ENCODE peak calls at places on chromosomes 16 and 17, in four cellular contexts. One of them, this sample, is unnamed. For H3K36me3, the result is how much of the 10 kb centered on the place peaks cover.

GRCh38 chr16:70162041-70162451 is 11.5 kb upstream of the CLEC18C start:
- DNase-seq in GM23248: peak
- DNase-seq in lung: peak
- DNase-seq in endodermal cell: no peak
- DNase-seq in this sample: no peak

GRCh38 chr16:80692270-80692669 is 112.1 kb downstream of the CDYL2 start:
- DNase-seq in lung: no peak
- DNase-seq in GM23248: no peak
- DNase-seq in endodermal cell: no peak
- DNase-seq in this sample: no peak

GRCh38 chr16:88264641-88265285 is 118.0 kb upstream of the ZNF469 start:
- DNase-seq in endodermal cell: peak
- DNase-seq in GM23248: peak
- DNase-seq in lung: peak
- DNase-seq in this sample: peak

GRCh38 chr17:559699-560378 is 154.8 kb downstream of the VPS53 start:
- DNase-seq in endodermal cell: no peak
- DNase-seq in GM23248: peak
- DNase-seq in lung: peak
- DNase-seq in this sample: peak

GRCh38 chr17:6166492-6167179 is 96.5 kb downstream of the WSCD1 start:
- DNase-seq in endodermal cell: peak
- DNase-seq in lung: no peak
- DNase-seq in GM23248: no peak
- DNase-seq in this sample: no peak

GRCh38 chr17:61635913-61636432 is 45.0 kb upstream of the NACA2 start:
- DNase-seq in lung: no peak
- DNase-seq in endodermal cell: peak
- DNase-seq in GM23248: peak
- DNase-seq in this sample: no peak

GRCh38 chr16:67389911-67390815 is 3.1 kb downstream of the TPPP3 start:
- DNase-seq in endodermal cell: no peak
- DNase-seq in lung: no peak
- DNase-seq in GM23248: no peak
- DNase-seq in this sample: no peak

GRCh38 chr17:48194097-48194550 is 86.6 kb downstream of the SNX11 start:
- DNase-seq in lung: no peak
- DNase-seq in endodermal cell: no peak
- DNase-seq in GM23248: peak
- DNase-seq in this sample: no peak

GRCh38 chr16:6682142-6682811 is 650.4 kb upstream of the RBFOX1 start:
- DNase-seq in lung: no peak
- DNase-seq in GM23248: peak
- DNase-seq in endodermal cell: peak
- DNase-seq in this sample: no peak

GRCh38 chr17:73957564-73957963 is 245.9 kb upstream of the RPL38 start:
- DNase-seq in lung: no peak
- DNase-seq in endodermal cell: peak
- DNase-seq in GM23248: no peak
- DNase-seq in this sample: no peak

GRCh38 chr17:73956169-73956568 is 247.3 kb upstream of the RPL38 start:
- DNase-seq in lung: no peak
- DNase-seq in GM23248: no peak
- DNase-seq in endodermal cell: no peak
- DNase-seq in this sample: no peak

GRCh38 chr17:73956595-73957465 is 246.6 kb upstream of the RPL38 start:
- DNase-seq in GM23248: peak
- DNase-seq in lung: peak
- DNase-seq in endodermal cell: peak
- DNase-seq in this sample: no peak

GRCh38 chr17:73960469-73960868 is 243.0 kb upstream of the RPL38 start:
- DNase-seq in GM23248: no peak
- DNase-seq in endodermal cell: peak
- DNase-seq in lung: no peak
- DNase-seq in this sample: no peak

DNA sequence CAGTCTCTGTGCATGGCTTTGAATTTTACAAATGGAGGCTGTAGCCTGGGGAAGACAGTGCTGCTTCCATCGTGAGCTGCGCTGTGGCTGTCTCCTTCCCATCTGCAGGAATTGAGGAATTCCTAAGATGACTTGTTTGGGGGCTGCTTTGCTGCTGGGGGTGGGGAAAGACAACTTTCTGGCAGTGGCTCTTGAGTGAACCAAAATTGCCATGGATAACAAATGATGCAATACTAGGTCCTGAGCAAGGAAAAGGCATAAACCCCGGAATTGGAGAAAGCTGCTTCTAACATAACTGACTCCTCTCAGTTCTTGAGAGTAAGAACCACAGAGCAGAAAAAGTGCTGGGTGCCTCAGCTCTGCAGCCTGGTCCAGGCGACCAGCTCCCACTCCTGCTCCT is 245.0 kb upstream of the RPL38 start:
- DNase-seq in GM23248: no peak
- DNase-seq in endodermal cell: peak
- DNase-seq in lung: no peak
- DNase-seq in this sample: no peak
- H3K36me3 ChIP-seq in GM23248: under half
- H3K36me3 ChIP-seq in endodermal cell: under half
- H3K36me3 ChIP-seq in lung: under half
- H3K36me3 ChIP-seq in this sample: under half

DNA sequence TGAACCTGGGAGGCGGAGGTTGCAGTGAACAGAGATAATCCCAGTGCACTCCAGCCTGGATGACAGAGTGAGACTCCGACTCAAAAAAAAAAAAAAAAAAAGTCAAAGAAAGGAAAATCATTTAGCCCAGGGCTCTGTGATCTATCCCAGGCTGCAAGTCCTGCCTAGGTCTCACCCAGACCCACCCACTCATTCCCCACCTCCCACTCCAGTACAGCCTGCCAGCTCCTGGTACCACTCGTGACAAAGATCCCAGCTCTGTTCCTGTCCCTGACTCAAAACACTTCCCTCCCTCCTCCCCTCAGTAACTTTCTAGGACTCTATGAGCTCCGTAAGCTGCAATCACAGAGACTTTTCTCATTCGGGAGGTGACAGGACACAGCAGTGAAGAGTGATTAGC is 28.0 kb upstream of the MRPS23 start:
- DNase-seq in GM23248: no peak
- DNase-seq in lung: no peak
- DNase-seq in endodermal cell: no peak
- DNase-seq in this sample: no peak
- H3K36me3 ChIP-seq in GM23248: under half
- H3K36me3 ChIP-seq in lung: under half
- H3K36me3 ChIP-seq in endodermal cell: under half
- H3K36me3 ChIP-seq in this sample: under half

GRCh38 chr17:64564098-64564497 is 57.3 kb downstream of the CEP95 start:
- DNase-seq in endodermal cell: no peak
- DNase-seq in lung: no peak
- DNase-seq in GM23248: no peak
- DNase-seq in this sample: no peak

GRCh38 chr17:64565563-64565962 is 58.8 kb downstream of the CEP95 start:
- DNase-seq in lung: no peak
- DNase-seq in GM23248: peak
- DNase-seq in endodermal cell: no peak
- DNase-seq in this sample: no peak
- H3K36me3 ChIP-seq in lung: under half
- H3K36me3 ChIP-seq in GM23248: half or more
- H3K36me3 ChIP-seq in endodermal cell: under half
- H3K36me3 ChIP-seq in this sample: under half

DNA sequence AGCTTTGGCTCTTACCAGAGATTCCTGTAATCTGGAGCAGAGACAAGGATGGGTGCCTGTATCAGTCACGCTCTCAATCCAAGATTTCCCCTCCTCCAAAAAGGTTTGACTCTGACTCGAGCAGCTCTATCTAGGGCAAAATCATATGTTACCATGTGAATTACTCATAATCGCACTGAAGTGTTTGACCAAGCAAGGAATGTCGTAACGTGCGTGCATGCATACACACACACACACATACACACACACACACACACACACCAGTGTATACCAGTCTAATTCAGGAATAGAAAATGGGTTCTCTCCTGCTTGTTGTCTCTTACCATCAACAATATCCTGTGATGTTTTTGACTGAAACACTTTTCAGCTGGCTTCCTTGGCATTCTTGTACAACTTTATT is 835.1 kb downstream of the KCNJ2 start:
- DNase-seq in GM23248: no peak
- DNase-seq in endodermal cell: no peak
- DNase-seq in lung: no peak
- DNase-seq in this sample: no peak
- H3K36me3 ChIP-seq in GM23248: under half
- H3K36me3 ChIP-seq in endodermal cell: under half
- H3K36me3 ChIP-seq in lung: under half
- H3K36me3 ChIP-seq in this sample: under half

GRCh38 chr17:1732241-1733046 is 7.9 kb downstream of the WDR81 start:
- DNase-seq in GM23248: no peak
- DNase-seq in lung: no peak
- DNase-seq in endodermal cell: no peak
- DNase-seq in this sample: no peak
- H3K36me3 ChIP-seq in GM23248: under half
- H3K36me3 ChIP-seq in lung: half or more
- H3K36me3 ChIP-seq in endodermal cell: under half
- H3K36me3 ChIP-seq in this sample: under half

GRCh38 chr16:1316033-1316405 is 6.6 kb downstream of the UBE2I start:
- DNase-seq in GM23248: no peak
- DNase-seq in lung: no peak
- DNase-seq in endodermal cell: no peak
- DNase-seq in this sample: no peak

GRCh38 chr16:1318268-1318545 is 8.8 kb downstream of the UBE2I start:
- DNase-seq in lung: no peak
- DNase-seq in GM23248: no peak
- DNase-seq in endodermal cell: no peak
- DNase-seq in this sample: no peak

GRCh38 chr16:1315081-1316032 is 5.9 kb downstream of the UBE2I start:
- DNase-seq in endodermal cell: no peak
- DNase-seq in lung: no peak
- DNase-seq in GM23248: no peak
- DNase-seq in this sample: no peak

GRCh38 chr16:1319041-1319440 is 9.6 kb downstream of the UBE2I start:
- DNase-seq in lung: no peak
- DNase-seq in GM23248: no peak
- DNase-seq in endodermal cell: no peak
- DNase-seq in this sample: no peak

DNA sequence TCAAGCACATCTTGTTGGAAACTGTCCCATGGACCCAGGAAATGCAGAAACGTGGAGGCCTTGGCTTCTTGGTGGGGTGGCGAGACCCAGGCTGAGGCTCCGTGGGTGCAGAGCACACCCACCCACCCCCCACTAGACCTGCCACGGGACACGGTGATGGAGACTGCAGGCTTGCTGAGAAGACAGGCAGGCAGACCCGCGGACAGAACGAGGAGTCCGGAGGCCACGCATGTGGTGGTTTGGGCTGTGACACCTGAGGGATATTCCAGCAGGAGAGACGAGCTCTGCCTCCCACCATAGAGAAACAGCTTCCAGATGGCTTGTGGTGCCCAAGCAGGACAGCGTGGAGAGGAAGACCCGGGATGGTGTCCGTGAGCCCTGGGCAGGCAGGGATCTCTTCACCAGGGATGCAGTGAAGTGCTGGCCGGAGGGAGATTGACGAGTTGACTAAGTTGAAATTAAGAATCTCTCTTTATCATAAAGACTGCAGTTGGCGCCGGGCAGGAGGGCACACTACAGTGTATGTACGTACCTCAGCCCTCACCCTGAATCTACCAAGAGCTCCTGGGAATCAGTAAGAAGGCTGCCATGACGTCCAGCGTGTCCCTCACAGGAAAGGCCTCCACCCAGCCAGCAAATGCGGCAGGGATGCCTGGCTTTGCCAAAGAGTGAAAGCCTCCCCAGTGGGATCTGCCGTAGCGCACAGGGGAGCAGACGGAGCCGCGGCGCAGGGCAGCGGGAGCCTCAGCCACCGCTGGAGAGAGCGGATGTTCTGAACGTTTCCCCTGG is 8.2 kb downstream of the UBE2I start:
- DNase-seq in GM23248: no peak
- DNase-seq in endodermal cell: no peak
- DNase-seq in lung: no peak
- DNase-seq in this sample: no peak
- H3K36me3 ChIP-seq in GM23248: under half
- H3K36me3 ChIP-seq in endodermal cell: half or more
- H3K36me3 ChIP-seq in lung: half or more
- H3K36me3 ChIP-seq in this sample: half or more

GRCh38 chr17:81688616-81689015 is 4.8 kb downstream of the HGS start:
- DNase-seq in endodermal cell: no peak
- DNase-seq in lung: no peak
- DNase-seq in GM23248: no peak
- DNase-seq in this sample: no peak
- H3K36me3 ChIP-seq in endodermal cell: half or more
- H3K36me3 ChIP-seq in lung: half or more
- H3K36me3 ChIP-seq in GM23248: under half
- H3K36me3 ChIP-seq in this sample: half or more